ENCODE peak calls at places on chromosome 13, in ten cellular contexts. L is stomach, V is bronchial epithelial cell, Z is cardiac fibroblast, G is left ventricle myocardium inferior, B is AG04449, O is sigmoid colon, M is tibial artery, A is AG04450, H is K562. D is an unnamed sample.

GRCh38 chr13:30881191-30881651 is 24.9 kb upstream of the MEDAG start:
- DNase-seq in M (peak), H (no peak), G (peak), A (no peak), B (no peak), V (no peak), O (no peak), L (no peak), Z (peak), D (no peak)

GRCh38 chr13:102460806-102461205 is 59.0 kb upstream of the FGF14 start:
- DNase-seq in H (no peak), L (no peak), G (no peak), M (no peak), V (no peak), B (no peak), O (no peak), Z (no peak), A (no peak), D (no peak)

GRCh38 chr13:74026753-74027152 is 107.5 kb downstream of the KLF12 start:
- DNase-seq in Z (peak), G (no peak), H (no peak), M (no peak), L (peak), O (no peak), V (peak), B (no peak), A (no peak), D (peak)

GRCh38 chr13:110758195-110758594 is 44.7 kb downstream of the ING1 start:
- DNase-seq in B (no peak), G (no peak), M (no peak), H (no peak), A (no peak), Z (peak), L (no peak), V (peak), O (no peak), D (no peak)

GRCh38 chr13:48066310-48066989 is 28.5 kb downstream of the MED4 start:
- DNase-seq in L (no peak), B (no peak), M (no peak), O (no peak), A (no peak), Z (peak), V (peak), H (peak), G (no peak), D (no peak)

GRCh38 chr13:48942131-48942530 is 33.6 kb upstream of the FNDC3A start:
- DNase-seq in B (no peak), Z (peak), G (no peak), M (no peak), H (no peak), V (peak), O (no peak), A (peak), L (no peak), D (no peak)

GRCh38 chr13:90686438-90686837 is 661.0 kb upstream of the MIR17HG start:
- DNase-seq in M (no peak), O (no peak), L (no peak), G (no peak), V (peak), Z (peak), H (no peak), A (peak), B (no peak), D (no peak)

GRCh38 chr13:47603365-47603764 is 397.7 kb downstream of the SUCLA2 start:
- DNase-seq in G (no peak), B (no peak), H (no peak), L (no peak), A (no peak), Z (no peak), O (no peak), M (no peak), V (no peak), D (no peak)

GRCh38 chr13:30138511-30138910 is 168.8 kb downstream of the KATNAL1 start:
- DNase-seq in L (no peak), M (no peak), V (no peak), Z (no peak), O (no peak), G (no peak), H (no peak), B (no peak), A (no peak), D (no peak)

GRCh38 chr13:44165172-44165894 is 208.3 kb upstream of the SERP2 start:
- DNase-seq in H (no peak), Z (no peak), M (no peak), B (no peak), L (no peak), G (no peak), A (no peak), V (peak), O (no peak), D (no peak)

GRCh38 chr13:112510002-112510780 is 77.8 kb downstream of the TUBGCP3 start:
- DNase-seq in H (peak), V (peak), G (no peak), Z (peak), M (no peak), A (peak), B (no peak), L (no peak), O (no peak), D (peak)

GRCh38 chr13:36789061-36789460 is 30.0 kb upstream of the RFXAP start:
- DNase-seq in Z (no peak), V (no peak), G (no peak), L (no peak), H (no peak), B (no peak), A (no peak), O (no peak), M (no peak), D (no peak)

GRCh38 chr13:33193428-33193974 is 92.1 kb downstream of the STARD13 start:
- DNase-seq in B (no peak), G (no peak), Z (no peak), V (no peak), A (no peak), M (no peak), L (no peak), O (no peak), H (no peak), D (no peak)

GRCh38 chr13:28327761-28328607 is 166.9 kb downstream of the FLT1 start:
- DNase-seq in L (no peak), A (no peak), G (no peak), V (no peak), O (no peak), H (no peak), Z (no peak), B (no peak), M (no peak), D (no peak)

GRCh38 chr13:97878421-97879375 is 74.8 kb upstream of the IPO5 start:
- DNase-seq in B (no peak), G (no peak), Z (no peak), O (no peak), A (no peak), M (no peak), L (no peak), V (peak), H (no peak), D (no peak)

GRCh38 chr13:41722684-41723083 is 238.2 kb downstream of the VWA8 start:
- DNase-seq in G (no peak), B (no peak), L (no peak), H (peak), O (no peak), M (no peak), V (no peak), Z (no peak), A (no peak), D (no peak)

GRCh38 chr13:22064854-22065646 is 394.2 kb downstream of the FGF9 start:
- DNase-seq in A (no peak), B (no peak), M (no peak), L (no peak), O (no peak), H (no peak), Z (no peak), G (no peak), V (no peak), D (no peak)

DNA sequence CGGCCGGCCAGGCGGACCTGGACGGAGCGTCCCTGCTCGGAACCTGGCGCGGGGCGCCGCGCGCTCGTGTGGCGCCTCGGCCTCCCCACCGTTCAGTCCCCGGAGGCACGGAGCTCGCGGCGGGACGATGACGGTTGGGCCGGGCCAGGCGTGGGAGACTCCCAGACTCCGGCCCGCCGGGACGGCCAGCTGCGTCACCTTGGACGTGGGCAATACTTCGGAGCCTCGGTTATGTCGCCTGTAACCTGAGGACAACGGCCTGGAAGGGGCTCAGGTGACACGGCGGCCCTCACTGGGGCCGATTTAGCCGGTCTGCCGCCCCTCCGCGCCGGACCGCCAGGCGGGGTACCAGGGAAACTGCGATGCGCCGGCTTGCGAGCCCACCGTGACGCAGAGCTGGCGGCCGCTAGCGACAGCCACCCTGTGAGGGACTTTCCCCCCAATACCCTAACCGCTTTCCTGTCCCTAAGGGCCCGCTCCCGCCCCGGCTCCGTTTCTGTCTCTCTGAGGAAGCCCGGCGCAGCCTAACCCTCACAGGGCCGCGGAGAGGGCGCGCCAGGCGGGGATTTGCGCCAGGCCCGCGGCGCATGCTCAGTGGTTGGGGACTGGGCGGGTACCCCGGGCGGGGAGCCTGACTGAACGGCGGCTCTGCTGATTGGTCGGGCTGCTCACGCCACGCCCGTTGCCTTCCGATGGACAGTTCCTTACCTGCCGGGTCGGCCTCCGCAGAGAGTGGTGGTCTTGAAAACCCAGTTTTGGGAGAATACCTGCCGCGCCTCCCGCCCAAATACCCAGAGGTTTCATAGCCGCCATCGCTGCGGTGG is 109.5 kb upstream of the DOCK9 start:
- DNase-seq in H (peak), B (no peak), G (peak), V (peak), O (peak), Z (peak), A (peak), L (peak), M (peak), D (peak)
- TF ChIP-seq CTCF in H (no peak), B (peak), G (peak), V (peak), O (peak), Z (peak), A (no peak), L (peak), M (peak), D (no peak)

DNA sequence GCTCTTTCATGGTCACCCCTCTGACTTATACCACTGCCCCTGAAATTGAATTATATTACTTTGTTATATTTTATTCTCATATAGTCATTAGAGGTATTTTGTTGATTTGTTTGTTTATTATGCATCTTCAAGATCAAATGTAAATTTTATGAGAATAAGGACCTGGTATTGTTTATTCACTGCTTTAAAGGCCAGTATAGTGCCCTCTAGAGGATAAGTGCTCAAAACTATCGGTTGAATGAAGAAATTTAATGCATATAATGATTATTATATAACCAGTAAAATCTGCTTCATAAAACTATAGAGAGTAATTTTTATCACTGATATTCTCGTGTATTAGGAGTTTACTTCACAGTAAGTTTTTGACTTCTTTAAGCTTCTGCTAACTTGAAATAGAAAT is 1401.9 kb downstream of the SLITRK1 start:
- DNase-seq in L (no peak), V (peak), Z (no peak), H (no peak), M (no peak), B (no peak), O (no peak), G (no peak), A (no peak), D (no peak)
- TF ChIP-seq CTCF in L (no peak), V (no peak), Z (no peak), H (no peak), M (no peak), B (no peak), O (no peak), G (no peak), A (peak), D (no peak)

GRCh38 chr13:85969331-85969730 is 170.1 kb upstream of the SLITRK6 start:
- DNase-seq in L (no peak), O (no peak), A (no peak), G (no peak), M (no peak), B (no peak), H (no peak), Z (no peak), V (no peak), D (no peak)

GRCh38 chr13:85974604-85975366 is 175.6 kb upstream of the SLITRK6 start:
- DNase-seq in G (no peak), H (no peak), V (peak), M (no peak), Z (peak), O (no peak), B (no peak), L (no peak), A (no peak), D (no peak)

DNA sequence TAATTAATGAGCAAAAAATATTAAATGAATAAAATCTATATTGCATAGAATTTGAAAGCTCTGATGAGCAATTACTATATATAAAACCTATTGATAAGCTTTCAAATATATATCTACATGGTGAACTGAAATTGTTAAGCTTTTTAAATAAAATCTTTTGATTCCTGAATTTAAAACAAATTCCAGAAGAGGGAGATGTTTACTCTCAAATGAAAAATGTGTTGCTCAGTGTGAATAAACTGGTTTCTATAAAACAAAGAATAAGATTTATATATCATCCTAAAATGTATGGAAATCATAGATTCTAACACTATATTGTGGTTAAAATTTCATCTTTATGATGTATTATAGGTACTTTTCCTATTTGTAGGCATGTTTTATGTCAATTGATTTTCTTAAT is 171.5 kb upstream of the SLITRK6 start:
- DNase-seq in M (no peak), H (no peak), O (no peak), V (peak), L (no peak), A (no peak), Z (peak), G (no peak), B (no peak), D (no peak)
- TF ChIP-seq CTCF in M (no peak), H (no peak), O (no peak), V (no peak), L (no peak), A (no peak), Z (no peak), G (no peak), B (no peak), D (no peak)

DNA sequence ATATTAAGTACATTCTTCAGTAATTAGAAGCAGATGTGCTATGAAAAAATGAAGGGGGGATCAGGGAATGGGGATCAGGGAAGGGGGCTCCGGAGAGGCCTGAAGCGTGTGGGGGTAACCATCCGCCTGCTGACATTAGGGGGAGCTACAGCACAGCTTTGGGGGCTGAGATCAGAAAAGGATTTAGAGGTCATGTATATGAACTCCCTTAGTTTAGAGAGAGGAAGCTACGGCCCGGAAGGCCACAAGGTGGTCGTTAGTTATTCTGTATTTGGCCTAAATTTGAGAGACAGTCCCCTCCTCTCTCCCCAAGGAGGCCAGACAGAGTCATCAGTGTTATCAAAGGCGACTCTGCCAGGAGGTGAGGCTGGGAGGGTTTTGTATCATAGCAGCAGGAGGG is 99.0 kb downstream of the TM9SF2 start:
- DNase-seq in G (no peak), O (no peak), V (no peak), A (no peak), Z (no peak), M (no peak), H (peak), L (no peak), B (no peak), D (no peak)
- TF ChIP-seq CTCF in G (peak), O (no peak), V (no peak), A (peak), Z (no peak), M (no peak), H (peak), L (no peak), B (no peak), D (peak)

GRCh38 chr13:24232037-24232436 is 71.5 kb downstream of the SPATA13 start:
- DNase-seq in H (no peak), A (no peak), B (no peak), L (no peak), G (no peak), M (no peak), Z (no peak), V (no peak), O (no peak), D (no peak)
- TF ChIP-seq CTCF in H (no peak), A (no peak), B (no peak), L (no peak), G (no peak), M (no peak), Z (no peak), V (no peak), O (no peak), D (no peak)

GRCh38 chr13:42835012-42835411 is 53.6 kb downstream of the FAM216B start:
- DNase-seq in Z (no peak), M (no peak), H (no peak), V (no peak), B (no peak), G (no peak), O (no peak), A (no peak), L (no peak), D (no peak)

GRCh38 chr13:42832341-42833153 is 51.2 kb downstream of the FAM216B start:
- DNase-seq in L (peak), H (no peak), M (no peak), O (no peak), G (no peak), Z (peak), V (peak), B (peak), A (no peak), D (no peak)

DNA sequence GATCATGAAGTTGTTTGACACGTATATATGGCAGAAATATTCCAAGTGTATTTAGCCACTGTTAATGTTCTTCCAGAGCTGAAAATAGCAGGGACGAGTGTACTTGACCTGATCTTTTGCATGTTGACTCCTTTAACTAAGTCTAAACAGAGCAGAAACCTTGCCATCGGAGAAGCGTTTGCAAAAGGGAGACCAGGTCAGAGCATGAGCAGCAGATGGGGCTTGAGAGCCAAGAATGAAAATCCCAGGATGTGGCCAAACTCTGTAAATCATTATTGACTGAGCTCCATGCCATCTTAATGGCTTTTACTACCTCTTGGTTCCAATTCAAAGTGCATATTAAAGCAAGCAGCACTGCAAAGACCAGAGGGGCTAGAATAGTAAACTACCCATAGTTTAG is 55.5 kb downstream of the FAM216B start:
- DNase-seq in H (no peak), L (no peak), G (no peak), M (no peak), O (no peak), V (peak), A (no peak), Z (peak), B (no peak), D (no peak)
- TF ChIP-seq CTCF in H (no peak), L (no peak), G (peak), M (no peak), O (no peak), V (peak), A (peak), Z (peak), B (peak), D (no peak)

GRCh38 chr13:85742355-85742754 is 56.9 kb downstream of the SLITRK6 start:
- DNase-seq in M (no peak), A (no peak), L (no peak), V (no peak), H (no peak), O (no peak), Z (no peak), G (no peak), B (no peak), D (no peak)

GRCh38 chr13:85738696-85739320 is 60.4 kb downstream of the SLITRK6 start:
- DNase-seq in H (no peak), G (no peak), L (no peak), Z (no peak), O (no peak), M (no peak), A (no peak), B (no peak), V (peak), D (no peak)

GRCh38 chr13:85741017-85741416 is 58.2 kb downstream of the SLITRK6 start:
- DNase-seq in H (no peak), G (no peak), B (no peak), V (no peak), A (no peak), L (no peak), O (no peak), M (no peak), Z (no peak), D (no peak)

GRCh38 chr13:85737952-85738351 is 61.3 kb downstream of the SLITRK6 start:
- DNase-seq in H (no peak), B (no peak), G (no peak), V (no peak), L (no peak), O (no peak), A (no peak), M (no peak), Z (no peak), D (no peak)
- TF ChIP-seq CTCF in H (no peak), B (no peak), G (no peak), V (no peak), L (no peak), O (no peak), A (no peak), M (no peak), Z (no peak), D (no peak)

DNA sequence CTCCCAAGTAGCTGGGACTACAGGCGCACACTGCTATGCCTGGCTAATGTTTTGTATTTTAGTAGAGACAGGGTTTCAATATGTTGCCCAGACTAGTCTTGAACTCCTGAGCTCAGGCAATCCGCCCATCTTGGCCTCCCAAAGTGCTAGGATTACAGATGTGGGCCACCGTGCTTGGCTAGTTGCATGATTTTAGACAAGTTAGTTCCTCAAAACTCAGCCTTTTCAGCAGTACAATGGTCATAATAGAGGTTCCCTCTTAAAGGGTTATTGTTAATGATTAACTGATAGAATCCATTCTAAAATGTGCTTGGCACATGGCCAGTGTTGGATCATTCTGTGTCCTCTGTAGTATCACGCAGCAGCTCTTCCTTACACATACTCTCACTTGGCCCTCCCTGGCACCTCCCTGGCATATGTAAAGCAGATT is 19.5 kb upstream of the IFT88 start:
- DNase-seq in Z (no peak), G (no peak), B (no peak), V (no peak), L (no peak), A (no peak), H (no peak), O (no peak), M (no peak), D (no peak)
- TF ChIP-seq CTCF in Z (no peak), G (no peak), B (no peak), V (no peak), L (no peak), A (no peak), H (no peak), O (no peak), M (no peak), D (no peak)